ENCODE peak calls at places on chromosomes 2 and 18, in nine cellular contexts. Y, P, Q, H, X, T, I, U and A are unnamed samples. For H3K36me3, the result is how much of the 10 kb centered on the place peaks cover.

GRCh38 chr2:54341656-54342055 is 85.6 kb upstream of the TSPYL6 start:
- DNase-seq in Q (no peak), U (peak), H (no peak), T (peak), I (no peak), P (no peak), Y (no peak), X (no peak), A (no peak)

GRCh38 chr18:56284319-56284718 is 354.1 kb downstream of the TXNL1 start:
- DNase-seq in H (no peak), P (peak), Y (no peak), U (peak), Q (no peak), X (no peak), T (no peak), I (no peak), A (no peak)

GRCh38 chr2:239158641-239159475 is 242.0 kb downstream of the HDAC4 start:
- DNase-seq in H (no peak), Y (peak), T (no peak), X (no peak), P (no peak), U (no peak), I (peak), Q (no peak), A (no peak)

GRCh38 chr2:232697807-232698110 is 628 bp downstream of the GIGYF2 start:
- DNase-seq in H (no peak), Y (no peak), T (no peak), Q (no peak), I (no peak), X (no peak), U (no peak), P (no peak), A (no peak)

GRCh38 chr18:45621068-45621511 is 5.8 kb downstream of the SLC14A2 start:
- DNase-seq in Y (no peak), T (peak), X (peak), I (peak), H (peak), Q (peak), U (peak), P (peak), A (no peak)

GRCh38 chr2:240384711-240385450 is 50.6 kb upstream of the GPC1 start:
- DNase-seq in P (no peak), Y (peak), Q (peak), H (no peak), X (no peak), T (no peak), U (peak), I (no peak), A (no peak)

GRCh38 chr2:153871231-153872221 is at the start of gene GALNT13:
- DNase-seq in H (no peak), Y (peak), U (peak), Q (no peak), X (no peak), T (peak), I (peak), P (no peak), A (no peak)

GRCh38 chr2:227474406-227474805 is 2.5 kb downstream of the AGFG1 start:
- DNase-seq in I (no peak), X (no peak), P (no peak), T (no peak), U (no peak), Q (no peak), Y (no peak), H (no peak), A (no peak)

GRCh38 chr2:158845444-158845843 is 50.3 kb downstream of the DAPL1 start:
- DNase-seq in T (no peak), H (no peak), X (no peak), U (no peak), Y (no peak), P (no peak), Q (no peak), I (no peak), A (no peak)

GRCh38 chr18:37710731-37711130 is 145.1 kb upstream of the CELF4 start:
- DNase-seq in Y (no peak), P (no peak), I (no peak), X (no peak), U (no peak), T (no peak), Q (no peak), H (no peak), A (no peak)

GRCh38 chr2:231260442-231260841 is 62.0 kb downstream of the ARMC9 start:
- DNase-seq in Q (peak), P (peak), X (no peak), I (no peak), Y (no peak), T (peak), H (no peak), U (peak), A (no peak)

GRCh38 chr2:147275943-147276342 is 568.9 kb upstream of the ACVR2A start:
- DNase-seq in I (peak), Y (no peak), Q (no peak), T (peak), X (no peak), U (peak), H (no peak), P (no peak), A (no peak)

GRCh38 chr18:6155707-6156106 is 259.0 kb downstream of the L3MBTL4 start:
- DNase-seq in T (no peak), P (peak), Q (no peak), U (no peak), X (no peak), I (no peak), Y (no peak), H (no peak), A (no peak)

GRCh38 chr2:55168221-55169154 is 63.6 kb downstream of the CLHC1 start:
- DNase-seq in P (peak), X (peak), T (peak), H (peak), U (peak), I (peak), Y (no peak), Q (peak), A (peak)

GRCh38 chr2:168015274-168015953 is 232.0 kb downstream of the STK39 start:
- DNase-seq in Q (no peak), Y (no peak), H (no peak), U (no peak), P (no peak), X (no peak), T (no peak), I (no peak), A (no peak)

GRCh38 chr2:164903214-164903613 is 52.1 kb downstream of the SLC38A11 start:
- DNase-seq in X (no peak), H (no peak), P (peak), Q (peak), T (peak), I (no peak), U (peak), Y (no peak), A (no peak)

GRCh38 chr18:59996370-59996966 is 96.7 kb downstream of the PMAIP1 start:
- DNase-seq in T (peak), P (peak), I (peak), U (peak), Y (no peak), Q (peak), H (no peak), X (peak), A (no peak)

GRCh38 chr2:14420851-14421250 is 211.7 kb upstream of the LRATD1 start:
- DNase-seq in U (peak), Y (no peak), H (no peak), I (no peak), P (peak), Q (no peak), X (no peak), T (no peak), A (peak)

GRCh38 chr2:3594493-3595281 is at the start of gene COLEC11:
- DNase-seq in X (no peak), P (no peak), Y (no peak), H (no peak), Q (peak), T (peak), I (peak), U (no peak), A (no peak)

GRCh38 chr2:69538249-69538648 is 101.0 kb upstream of the NFU1 start:
- DNase-seq in Q (no peak), H (no peak), U (no peak), T (no peak), X (no peak), P (no peak), Y (no peak), I (no peak), A (no peak)

GRCh38 chr2:195711478-195711877 is 54.5 kb downstream of the SLC39A10 start:
- DNase-seq in U (no peak), Y (no peak), Q (no peak), I (no peak), H (no peak), P (no peak), T (no peak), X (no peak), A (no peak)

GRCh38 chr18:62435435-62436031 is 87.3 kb upstream of the ZCCHC2 start:
- DNase-seq in U (no peak), X (no peak), I (no peak), Q (no peak), T (no peak), Y (no peak), H (no peak), P (no peak), A (no peak)

GRCh38 chr2:238720232-238720672 is 127.6 kb upstream of the TWIST2 start:
- DNase-seq in I (peak), U (peak), Y (peak), X (peak), Q (peak), H (peak), T (peak), P (peak), A (no peak)

GRCh38 chr2:64992218-64992617 is 3.0 kb downstream of the SLC1A4 start:
- DNase-seq in X (no peak), Q (no peak), H (no peak), T (no peak), I (no peak), Y (no peak), P (no peak), U (no peak), A (no peak)

GRCh38 chr18:39958876-39959275 is 1996.2 kb upstream of the PIK3C3 start:
- DNase-seq in Q (no peak), H (no peak), T (no peak), Y (no peak), P (no peak), U (peak), I (no peak), X (no peak), A (no peak)

GRCh38 chr2:174465327-174465726 is 21.5 kb downstream of the GPR155 start:
- DNase-seq in T (peak), I (peak), Y (no peak), U (peak), Q (no peak), H (no peak), X (no peak), P (no peak), A (no peak)

GRCh38 chr2:176435691-176436215 is 166.5 kb downstream of the MTX2 start:
- DNase-seq in T (no peak), Y (no peak), H (no peak), U (no peak), X (no peak), Q (no peak), I (no peak), P (no peak), A (no peak)

GRCh38 chr2:17717666-17718065 is 35.9 kb downstream of the SMC6 start:
- DNase-seq in P (no peak), I (no peak), Q (no peak), Y (no peak), X (no peak), H (no peak), T (no peak), U (no peak), A (no peak)
- H3K36me3 ChIP-seq in P (under half), I (under half), Q (half or more), Y (half or more), X (half or more), H (under half), T (half or more), U (half or more), A (under half)

GRCh38 chr2:36214682-36215081 is 140.9 kb upstream of the CRIM1 start:
- DNase-seq in P (no peak), X (no peak), Q (no peak), H (no peak), Y (no peak), T (no peak), I (peak), U (no peak), A (no peak)
- H3K36me3 ChIP-seq in P (under half), X (under half), Q (under half), H (under half), Y (under half), T (under half), I (under half), U (under half), A (under half)

GRCh38 chr2:101832114-101832513 is 134.6 kb downstream of the MAP4K4 start:
- DNase-seq in I (no peak), T (no peak), U (peak), P (no peak), H (no peak), Q (no peak), Y (no peak), X (no peak), A (no peak)
- H3K36me3 ChIP-seq in I (under half), T (under half), U (under half), P (under half), H (under half), Q (half or more), Y (half or more), X (under half), A (under half)

DNA sequence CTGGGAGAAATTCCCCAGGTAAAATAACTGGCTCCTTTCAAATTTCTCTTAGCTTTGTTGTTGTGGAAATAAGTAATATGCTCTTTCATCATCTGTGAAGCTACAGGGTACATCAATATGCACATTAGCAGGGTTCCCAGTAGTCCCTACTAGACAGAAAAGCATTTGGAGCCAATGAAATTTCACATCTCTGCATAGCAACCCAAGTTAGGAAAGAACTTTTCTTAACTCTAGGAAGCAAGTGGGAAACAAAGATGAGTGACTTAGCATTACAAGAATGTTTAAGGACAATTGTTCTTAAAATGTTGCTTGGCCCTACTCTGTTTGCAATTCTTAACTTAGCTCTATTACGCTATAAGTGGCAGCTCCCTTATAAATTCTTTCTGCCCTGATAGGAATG is 39.7 kb downstream of the ZEB2 start:
- DNase-seq in I (peak), Q (no peak), P (peak), X (no peak), Y (no peak), U (peak), H (no peak), T (peak), A (no peak)
- H3K36me3 ChIP-seq in I (under half), Q (under half), P (under half), X (under half), Y (under half), U (under half), H (under half), T (under half), A (under half)